ENCODE peak calls at places on chromosome 12, in six cellular contexts. H is fibroblast of villous mesenchyme; A is right lobe of liver; E is NCI-H226; U is EL; I is stimulated activated CD8-positive, alpha-beta memory T cell treated with anti-CD3 and anti-CD28 coated beads, Interleukin-7, amount 100 ng/mL, for 1 hour. C is an unnamed sample.

GRCh38 chr12:109744991-109745942 is 31.6 kb downstream of the FAM222A start:
- DNase-seq in H (no peak), A (peak), U (peak), I (no peak), E (no peak), C (peak)

GRCh38 chr12:113702796-113703195 is 231.1 kb upstream of the LHX5 start:
- DNase-seq in E (no peak), I (no peak), A (no peak), H (no peak), U (no peak), C (no peak)

GRCh38 chr12:3611853-3612703 is 121.1 kb downstream of the PRMT8 start:
- DNase-seq in H (no peak), I (no peak), U (no peak), E (no peak), A (no peak), C (no peak)

GRCh38 chr12:6335451-6336078 is 6.3 kb downstream of the TNFRSF1A start:
- DNase-seq in U (peak), A (peak), I (peak), E (peak), H (peak), C (peak)

GRCh38 chr12:113965951-113966797 is at the start of gene RBM19:
- DNase-seq in I (peak), E (peak), U (peak), H (peak), A (peak), C (peak)

GRCh38 chr12:58533652-58534051 is 386.7 kb downstream of the LRIG3 start:
- DNase-seq in E (no peak), A (no peak), I (no peak), U (no peak), H (no peak), C (peak)

GRCh38 chr12:2739832-2740641 is 54.7 kb upstream of the FKBP4 start:
- DNase-seq in H (peak), A (no peak), U (peak), I (no peak), E (no peak), C (no peak)

GRCh38 chr12:4477133-4477532 is 31.5 kb upstream of the FGF6 start:
- DNase-seq in U (peak), E (no peak), A (no peak), H (no peak), I (no peak), C (peak)

GRCh38 chr12:96240251-96240650 is 46.1 kb downstream of the ELK3 start:
- DNase-seq in U (no peak), E (no peak), I (no peak), H (no peak), A (no peak), C (no peak)

GRCh38 chr12:5244513-5244972 is 187.4 kb upstream of the NTF3 start:
- DNase-seq in U (no peak), A (no peak), I (no peak), E (no peak), H (no peak), C (no peak)

GRCh38 chr12:6375269-6376078 is at the start of gene SCNN1A:
- DNase-seq in E (peak), U (no peak), I (no peak), A (peak), H (no peak), C (peak)

GRCh38 chr12:131087991-131088700 is 134.4 kb downstream of the ADGRD1 start:
- DNase-seq in U (no peak), A (peak), I (no peak), H (no peak), E (no peak), C (no peak)

GRCh38 chr12:55909513-55909884 is 18.2 kb downstream of the PYM1 start:
- DNase-seq in A (no peak), E (no peak), I (no peak), H (no peak), U (no peak), C (no peak)

GRCh38 chr12:24881227-24881626 is 67.7 kb downstream of the BCAT1 start:
- DNase-seq in E (no peak), I (no peak), U (no peak), A (no peak), H (no peak), C (no peak)

GRCh38 chr12:39805651-39806050 is 186.0 kb upstream of the ABCD2 start:
- DNase-seq in E (no peak), A (no peak), U (no peak), I (no peak), H (no peak), C (no peak)

GRCh38 chr12:51368640-51369517 is 22.3 kb downstream of the GALNT6 start:
- DNase-seq in E (peak), U (peak), H (peak), I (peak), A (no peak), C (peak)

GRCh38 chr12:30286345-30286926 is 409.2 kb downstream of the IPO8 start:
- DNase-seq in E (no peak), A (no peak), I (no peak), H (peak), U (peak), C (peak)

GRCh38 chr12:53508534-53509199 is 1.4 kb upstream of the NPFF start:
- DNase-seq in I (peak), A (peak), H (peak), E (peak), U (peak), C (peak)

GRCh38 chr12:54390668-54391551 is 6.4 kb upstream of the ZNF385A start:
- DNase-seq in E (no peak), H (no peak), A (no peak), U (no peak), I (peak), C (peak)

GRCh38 chr12:57518920-57519757 is 1.2 kb downstream of the DDIT3 start:
- DNase-seq in H (peak), U (peak), A (peak), E (no peak), I (no peak), C (peak)

GRCh38 chr12:117023998-117024960 is 74.9 kb downstream of the TESC start:
- DNase-seq in A (peak), H (no peak), U (no peak), E (no peak), I (no peak), C (no peak)

GRCh38 chr12:24560192-24560591 is 388.7 kb downstream of the BCAT1 start:
- DNase-seq in U (no peak), A (no peak), E (no peak), I (no peak), H (peak), C (no peak)

GRCh38 chr12:116241157-116241772 is 36.2 kb downstream of the MED13L start:
- DNase-seq in U (no peak), A (no peak), E (peak), H (no peak), I (no peak), C (peak)

GRCh38 chr12:53811606-53812005 is 59.8 kb upstream of the CISTR start:
- DNase-seq in U (no peak), I (no peak), E (no peak), H (no peak), A (no peak), C (no peak)

GRCh38 chr12:12263909-12264308 is 2.9 kb downstream of the LRP6 start:
- DNase-seq in H (no peak), I (no peak), U (no peak), A (no peak), E (no peak), C (no peak)

GRCh38 chr12:84397279-84397678 is 515.3 kb downstream of the SLC6A15 start:
- DNase-seq in I (no peak), U (peak), E (no peak), H (peak), A (no peak), C (no peak)

GRCh38 chr12:65280306-65280705 is 1.8 kb downstream of the MSRB3 start:
- DNase-seq in E (no peak), I (no peak), H (peak), U (peak), A (no peak), C (no peak)

GRCh38 chr12:27272375-27273028 is 28.4 kb downstream of the STK38L start:
- DNase-seq in A (no peak), U (no peak), I (no peak), E (peak), H (no peak), C (no peak)

GRCh38 chr12:65567820-65568219 is 256.5 kb upstream of the HMGA2 start:
- DNase-seq in I (no peak), E (no peak), U (no peak), A (no peak), H (peak), C (no peak)

GRCh38 chr12:58593557-58594304 is 326.6 kb downstream of the LRIG3 start:
- DNase-seq in H (no peak), I (no peak), A (no peak), U (no peak), E (no peak), C (no peak)

GRCh38 chr12:53495903-53496751 is 3.1 kb downstream of the MAP3K12 start:
- DNase-seq in U (peak), E (peak), H (peak), A (peak), I (no peak), C (no peak)